ENCODE peak calls at places on chromosomes 6 and 20, in six cellular contexts. B is uterus, V is mammary epithelial cell, L is IMR-90, U is HT1080, J is endothelial cell. I is an unnamed sample.

GRCh38 chr6:168524644-168525043 is 83.7 kb downstream of the SMOC2 start:
- DNase-seq in B (peak; percentile 71), V (no peak), L (no peak), U (peak; percentile 13), J (no peak), I (no peak)

GRCh38 chr6:25013249-25013648 is 77.5 kb upstream of the RIPOR2 start:
- DNase-seq in B (no peak), V (no peak), L (no peak), U (no peak), J (no peak), I (no peak)

GRCh38 chr6:160348552-160349441 is 619 bp downstream of the SLC22A3 start:
- DNase-seq in B (no peak), V (peak; percentile 31), L (no peak), U (no peak), J (peak; percentile 35), I (no peak)

GRCh38 chr6:39897699-39898098 is 36.6 kb downstream of the MOCS1 start:
- DNase-seq in B (no peak), V (no peak), L (no peak), U (no peak), J (no peak), I (no peak)

GRCh38 chr20:51862796-51863195 is 60.5 kb upstream of the SALL4 start:
- DNase-seq in B (no peak), V (no peak), L (peak; percentile 18), U (peak; percentile 79), J (no peak), I (no peak)

GRCh38 chr6:126180585-126180984 is 159.3 kb upstream of the CENPW start:
- DNase-seq in B (peak; percentile 60), V (peak; percentile 99), L (peak; percentile 96), U (peak; percentile 97), J (no peak), I (no peak)

GRCh38 chr6:10511477-10511876 is 9.7 kb upstream of the GCNT2 start:
- DNase-seq in B (no peak), V (no peak), L (no peak), U (peak; percentile 46), J (no peak), I (no peak)

GRCh38 chr6:11618533-11618932 is 81.0 kb downstream of the TMEM170B start:
- DNase-seq in B (no peak), V (no peak), L (peak; percentile 49), U (peak; percentile 55), J (peak; percentile 27), I (no peak)

GRCh38 chr6:25056130-25056529 is 120.4 kb upstream of the RIPOR2 start:
- DNase-seq in B (no peak), V (no peak), L (no peak), U (peak; percentile 41), J (no peak), I (no peak)

GRCh38 chr6:168865-169455 is 123.3 kb upstream of the DUSP22 start:
- DNase-seq in B (no peak), V (peak; percentile 44), L (peak; percentile 55), U (peak; percentile 43), J (no peak), I (no peak)

GRCh38 chr20:48544402-48545333 is 283.1 kb downstream of the PREX1 start:
- DNase-seq in B (no peak), V (no peak), L (no peak), U (peak; percentile 4), J (no peak), I (no peak)

GRCh38 chr6:158757753-158758090 is 61.4 kb downstream of the EZR start:
- DNase-seq in B (no peak), V (no peak), L (no peak), U (no peak), J (no peak), I (no peak)

GRCh38 chr6:101539510-101540245 is 146.2 kb downstream of the GRIK2 start:
- DNase-seq in B (no peak), V (peak; percentile 32), L (peak; percentile 82), U (peak; percentile 60), J (no peak), I (no peak)

GRCh38 chr20:46647469-46647868 is 3.8 kb downstream of the SLC13A3 start:
- DNase-seq in B (no peak), V (no peak), L (no peak), U (no peak), J (no peak), I (no peak)

GRCh38 chr20:4022386-4023350 is 7.3 kb upstream of the RNF24 start:
- DNase-seq in B (no peak), V (no peak), L (no peak), U (no peak), J (no peak), I (no peak)

GRCh38 chr6:128515550-128516513 is 4.6 kb downstream of the PTPRK start:
- DNase-seq in B (no peak), V (no peak), L (peak; percentile 68), U (peak; percentile 59), J (no peak), I (no peak)

GRCh38 chr6:139407718-139408222 is 33.3 kb upstream of the CITED2 start:
- DNase-seq in B (no peak), V (peak; percentile 98), L (peak; percentile 98), U (peak; percentile 79), J (no peak), I (no peak)

GRCh38 chr20:64107736-64108457 is 532 bp upstream of the NPBWR2 start:
- DNase-seq in B (no peak), V (no peak), L (no peak), U (no peak), J (no peak), I (no peak)

GRCh38 chr6:112663705-112664104 is 316.6 kb downstream of the RFPL4B start:
- DNase-seq in B (no peak), V (no peak), L (no peak), U (no peak), J (no peak), I (no peak)

GRCh38 chr6:42088101-42088591 is 37.8 kb downstream of the TAF8 start:
- DNase-seq in B (no peak), V (peak; percentile 73), L (peak; percentile 54), U (peak; percentile 71), J (no peak), I (no peak)

GRCh38 chr6:7184502-7184901 is 76.7 kb downstream of the RREB1 start:
- DNase-seq in B (no peak), V (no peak), L (peak; percentile 32), U (peak; percentile 16), J (no peak), I (no peak)

GRCh38 chr6:5511924-5512323 is 250.6 kb downstream of the FARS2 start:
- DNase-seq in B (no peak), V (no peak), L (peak; percentile 88), U (peak; percentile 72), J (no peak), I (no peak)

GRCh38 chr6:37920667-37921066 is 101.1 kb downstream of the ZFAND3 start:
- DNase-seq in B (no peak), V (peak; percentile 21), L (no peak), U (peak; percentile 20), J (no peak), I (no peak)

GRCh38 chr6:10558575-10558974 is 37.4 kb downstream of the GCNT2 start:
- DNase-seq in B (no peak), V (no peak), L (no peak), U (no peak), J (peak; percentile 22), I (no peak)

GRCh38 chr20:709421-709820 is 33.8 kb upstream of the SCRT2 start:
- DNase-seq in B (no peak), V (peak; percentile 10), L (no peak), U (no peak), J (no peak), I (no peak)

GRCh38 chr6:33211666-33212422 is 3.5 kb downstream of the RING1 start:
- DNase-seq in B (peak; percentile 13), V (no peak), L (no peak), U (no peak), J (no peak), I (no peak)

GRCh38 chr6:35477028-35477427 is 8.8 kb downstream of the RPL10A start:
- DNase-seq in B (no peak), V (no peak), L (no peak), U (no peak), J (no peak), I (no peak)

I was measured in D341Med.